ENCODE peak calls at places on chromosome 13, in five cellular contexts. One of them, this sample, is unnamed.
A peak's percentile ranks its signal among the peaks of the same experiment; 100 is the strongest.

GRCh38 chr13:26468203-26468602 is 89.3 kb upstream of the WASF3 start:
- DNase-seq in heart right ventricle: no peak
- DNase-seq in CD8-positive, alpha-beta T cell: no peak
- DNase-seq in cardiac muscle cell: no peak
- DNase-seq in tibial nerve: no peak
- DNase-seq in this sample: no peak

GRCh38 chr13:59468396-59468795 is 695.3 kb downstream of the DIAPH3 start:
- DNase-seq in cardiac muscle cell: peak; percentile 57
- DNase-seq in tibial nerve: no peak
- DNase-seq in heart right ventricle: no peak
- DNase-seq in CD8-positive, alpha-beta T cell: no peak
- DNase-seq in this sample: no peak

GRCh38 chr13:101307181-101307701 is 109.1 kb downstream of the NALCN start:
- DNase-seq in cardiac muscle cell: peak; percentile 63
- DNase-seq in heart right ventricle: no peak
- DNase-seq in tibial nerve: no peak
- DNase-seq in CD8-positive, alpha-beta T cell: no peak
- DNase-seq in this sample: no peak

GRCh38 chr13:25958983-25959382 is 92.8 kb downstream of the SHISA2 start:
- DNase-seq in tibial nerve: no peak
- DNase-seq in heart right ventricle: no peak
- DNase-seq in CD8-positive, alpha-beta T cell: no peak
- DNase-seq in cardiac muscle cell: no peak
- DNase-seq in this sample: no peak

GRCh38 chr13:28582225-28582891 is 76.6 kb upstream of the POMP start:
- DNase-seq in cardiac muscle cell: peak; percentile 15
- DNase-seq in CD8-positive, alpha-beta T cell: no peak
- DNase-seq in tibial nerve: no peak
- DNase-seq in heart right ventricle: no peak
- DNase-seq in this sample: no peak

GRCh38 chr13:111981006-111981405 is 85.9 kb upstream of the SOX1 start:
- DNase-seq in CD8-positive, alpha-beta T cell: no peak
- DNase-seq in cardiac muscle cell: no peak
- DNase-seq in tibial nerve: no peak
- DNase-seq in heart right ventricle: no peak
- DNase-seq in this sample: no peak

GRCh38 chr13:100234524-100235136 is 145.7 kb downstream of the PCCA start:
- DNase-seq in tibial nerve: no peak
- DNase-seq in heart right ventricle: no peak
- DNase-seq in cardiac muscle cell: peak; percentile 27
- DNase-seq in CD8-positive, alpha-beta T cell: no peak
- DNase-seq in this sample: no peak

GRCh38 chr13:113115363-113116205 is 7.0 kb upstream of the F10 start:
- DNase-seq in tibial nerve: no peak
- DNase-seq in cardiac muscle cell: no peak
- DNase-seq in CD8-positive, alpha-beta T cell: no peak
- DNase-seq in heart right ventricle: no peak
- DNase-seq in this sample: no peak

GRCh38 chr13:105937451-105937850 is 598.0 kb downstream of the EFNB2 start:
- DNase-seq in CD8-positive, alpha-beta T cell: no peak
- DNase-seq in cardiac muscle cell: peak; percentile 20
- DNase-seq in heart right ventricle: no peak
- DNase-seq in tibial nerve: no peak
- DNase-seq in this sample: no peak

GRCh38 chr13:99639126-99639525 is 137.9 kb downstream of the TM9SF2 start:
- DNase-seq in tibial nerve: no peak
- DNase-seq in CD8-positive, alpha-beta T cell: no peak
- DNase-seq in heart right ventricle: no peak
- DNase-seq in cardiac muscle cell: no peak
- DNase-seq in this sample: no peak

GRCh38 chr13:102122147-102122546 is 279.7 kb downstream of the FGF14 start:
- DNase-seq in CD8-positive, alpha-beta T cell: no peak
- DNase-seq in tibial nerve: no peak
- DNase-seq in cardiac muscle cell: no peak
- DNase-seq in heart right ventricle: no peak
- DNase-seq in this sample: no peak

GRCh38 chr13:23372264-23372905 is 61.1 kb downstream of the SACS start:
- DNase-seq in cardiac muscle cell: peak; percentile 78
- DNase-seq in tibial nerve: no peak
- DNase-seq in CD8-positive, alpha-beta T cell: no peak
- DNase-seq in heart right ventricle: no peak
- DNase-seq in this sample: no peak

GRCh38 chr13:61954092-61954491 is 538.4 kb upstream of the PCDH20 start:
- DNase-seq in tibial nerve: no peak
- DNase-seq in CD8-positive, alpha-beta T cell: no peak
- DNase-seq in cardiac muscle cell: peak; percentile 31
- DNase-seq in heart right ventricle: no peak
- DNase-seq in this sample: no peak

GRCh38 chr13:85366759-85367417 is 432.3 kb downstream of the SLITRK6 start:
- DNase-seq in cardiac muscle cell: peak; percentile 16
- DNase-seq in heart right ventricle: no peak
- DNase-seq in tibial nerve: no peak
- DNase-seq in CD8-positive, alpha-beta T cell: no peak
- DNase-seq in this sample: no peak

GRCh38 chr13:114119196-114119595 is 13.2 kb downstream of the RASA3 start:
- DNase-seq in heart right ventricle: peak; percentile 54
- DNase-seq in CD8-positive, alpha-beta T cell: no peak
- DNase-seq in tibial nerve: no peak
- DNase-seq in cardiac muscle cell: peak; percentile 92
- DNase-seq in this sample: peak; percentile 58

GRCh38 chr13:91909617-91910016 is 511.2 kb downstream of the GPC5 start:
- DNase-seq in CD8-positive, alpha-beta T cell: no peak
- DNase-seq in cardiac muscle cell: no peak
- DNase-seq in tibial nerve: no peak
- DNase-seq in heart right ventricle: no peak
- DNase-seq in this sample: no peak

GRCh38 chr13:44854264-44855060 is 134.8 kb downstream of the NUFIP1 start:
- DNase-seq in CD8-positive, alpha-beta T cell: no peak
- DNase-seq in heart right ventricle: peak; percentile 70
- DNase-seq in tibial nerve: no peak
- DNase-seq in cardiac muscle cell: no peak
- DNase-seq in this sample: peak; percentile 94

GRCh38 chr13:102197193-102197592 is 204.7 kb downstream of the FGF14 start:
- DNase-seq in CD8-positive, alpha-beta T cell: no peak
- DNase-seq in tibial nerve: no peak
- DNase-seq in heart right ventricle: no peak
- DNase-seq in cardiac muscle cell: no peak
- DNase-seq in this sample: no peak

GRCh38 chr13:28136916-28137315 is 1.4 kb upstream of the PAN3 start:
- DNase-seq in CD8-positive, alpha-beta T cell: no peak
- DNase-seq in heart right ventricle: no peak
- DNase-seq in tibial nerve: no peak
- DNase-seq in cardiac muscle cell: no peak
- DNase-seq in this sample: no peak

GRCh38 chr13:62747629-62748028 is 1332.0 kb upstream of the PCDH20 start:
- DNase-seq in CD8-positive, alpha-beta T cell: no peak
- DNase-seq in tibial nerve: no peak
- DNase-seq in cardiac muscle cell: no peak
- DNase-seq in heart right ventricle: no peak
- DNase-seq in this sample: no peak

GRCh38 chr13:56670563-56670962 is 470.2 kb upstream of the PRR20A start:
- DNase-seq in CD8-positive, alpha-beta T cell: no peak
- DNase-seq in tibial nerve: no peak
- DNase-seq in heart right ventricle: no peak
- DNase-seq in cardiac muscle cell: no peak
- DNase-seq in this sample: no peak

GRCh38 chr13:42539670-42540069 is 34.3 kb upstream of the TNFSF11 start:
- DNase-seq in cardiac muscle cell: peak; percentile 43
- DNase-seq in CD8-positive, alpha-beta T cell: no peak
- DNase-seq in tibial nerve: no peak
- DNase-seq in heart right ventricle: no peak
- DNase-seq in this sample: no peak

GRCh38 chr13:109760372-109760771 is 26.0 kb downstream of the IRS2 start:
- DNase-seq in cardiac muscle cell: no peak
- DNase-seq in tibial nerve: no peak
- DNase-seq in CD8-positive, alpha-beta T cell: no peak
- DNase-seq in heart right ventricle: no peak
- DNase-seq in this sample: no peak

GRCh38 chr13:109762791-109763190 is 23.6 kb downstream of the IRS2 start:
- DNase-seq in tibial nerve: no peak
- DNase-seq in cardiac muscle cell: no peak
- DNase-seq in heart right ventricle: no peak
- DNase-seq in CD8-positive, alpha-beta T cell: no peak
- DNase-seq in this sample: no peak

GRCh38 chr13:109760951-109761350 is 25.4 kb downstream of the IRS2 start:
- DNase-seq in tibial nerve: no peak
- DNase-seq in heart right ventricle: no peak
- DNase-seq in cardiac muscle cell: no peak
- DNase-seq in CD8-positive, alpha-beta T cell: no peak
- DNase-seq in this sample: no peak

GRCh38 chr13:109759609-109760008 is 26.8 kb downstream of the IRS2 start:
- DNase-seq in CD8-positive, alpha-beta T cell: no peak
- DNase-seq in heart right ventricle: no peak
- DNase-seq in cardiac muscle cell: no peak
- DNase-seq in tibial nerve: no peak
- DNase-seq in this sample: no peak

DNA sequence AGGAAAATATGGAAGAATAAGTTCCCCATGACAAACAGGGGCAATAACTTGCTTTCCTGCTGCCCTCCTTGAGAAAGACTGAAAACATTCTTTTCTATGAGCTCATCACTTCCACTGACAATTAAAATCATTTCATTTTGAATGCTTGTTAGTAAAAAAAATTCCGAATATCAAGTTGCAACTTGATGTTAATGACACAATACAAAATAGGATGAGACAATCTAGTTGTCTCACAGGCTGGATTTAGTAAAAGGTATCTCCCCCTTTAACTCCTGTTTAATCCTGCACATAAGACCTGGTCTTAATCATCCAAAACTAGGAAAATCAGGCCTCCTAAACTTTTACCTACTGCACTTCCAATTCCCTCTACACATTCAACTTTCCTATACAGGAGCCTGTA is 24.7 kb downstream of the IRS2 start:
- DNase-seq in cardiac muscle cell: no peak
- DNase-seq in tibial nerve: no peak
- DNase-seq in heart right ventricle: no peak
- DNase-seq in CD8-positive, alpha-beta T cell: no peak
- DNase-seq in this sample: no peak
- H3K4me1 ChIP-seq in cardiac muscle cell: peaks cover 4% of the 10 kb centered on the region
- H3K4me1 ChIP-seq in tibial nerve: peaks cover under 1% of the 10 kb centered on the region
- H3K4me1 ChIP-seq in heart right ventricle: peaks cover 38% of the 10 kb centered on the region
- H3K4me1 ChIP-seq in CD8-positive, alpha-beta T cell: peaks cover 10% of the 10 kb centered on the region
- H3K4me1 ChIP-seq in this sample: peaks cover 17% of the 10 kb centered on the region

GRCh38 chr13:19183676-19184075 is 2.1 kb upstream of the TUBA3C start:
- DNase-seq in CD8-positive, alpha-beta T cell: no peak
- DNase-seq in cardiac muscle cell: no peak
- DNase-seq in heart right ventricle: no peak
- DNase-seq in tibial nerve: no peak
- DNase-seq in this sample: no peak

GRCh38 chr13:19184176-19184575 is 2.6 kb upstream of the TUBA3C start:
- DNase-seq in heart right ventricle: no peak
- DNase-seq in CD8-positive, alpha-beta T cell: no peak
- DNase-seq in tibial nerve: no peak
- DNase-seq in cardiac muscle cell: no peak
- DNase-seq in this sample: no peak

GRCh38 chr13:19185086-19185864 is 3.7 kb upstream of the TUBA3C start:
- DNase-seq in cardiac muscle cell: no peak
- DNase-seq in heart right ventricle: no peak
- DNase-seq in CD8-positive, alpha-beta T cell: no peak
- DNase-seq in tibial nerve: no peak
- DNase-seq in this sample: no peak

GRCh38 chr13:19182536-19182935 is 912 bp upstream of the TUBA3C start:
- DNase-seq in tibial nerve: no peak
- DNase-seq in cardiac muscle cell: no peak
- DNase-seq in heart right ventricle: no peak
- DNase-seq in CD8-positive, alpha-beta T cell: no peak
- DNase-seq in this sample: no peak

GRCh38 chr13:19185865-19186645 is 4.4 kb upstream of the TUBA3C start:
- DNase-seq in tibial nerve: no peak
- DNase-seq in cardiac muscle cell: no peak
- DNase-seq in heart right ventricle: no peak
- DNase-seq in CD8-positive, alpha-beta T cell: no peak
- DNase-seq in this sample: no peak
- H3K9me3 ChIP-seq in tibial nerve: no peaks in the 10 kb centered on the region
- H3K9me3 ChIP-seq in cardiac muscle cell: no peaks in the 10 kb centered on the region
- H3K9me3 ChIP-seq in heart right ventricle: no peaks in the 10 kb centered on the region
- H3K9me3 ChIP-seq in CD8-positive, alpha-beta T cell: no peaks in the 10 kb centered on the region
- H3K9me3 ChIP-seq in this sample: no peaks in the 10 kb centered on the region

GRCh38 chr13:33401238-33401637 is 115.7 kb upstream of the STARD13 start:
- DNase-seq in tibial nerve: no peak
- DNase-seq in heart right ventricle: peak; percentile 53
- DNase-seq in cardiac muscle cell: no peak
- DNase-seq in CD8-positive, alpha-beta T cell: no peak
- DNase-seq in this sample: no peak

GRCh38 chr13:33405371-33405770 is 119.8 kb upstream of the STARD13 start:
- DNase-seq in heart right ventricle: no peak
- DNase-seq in CD8-positive, alpha-beta T cell: no peak
- DNase-seq in cardiac muscle cell: no peak
- DNase-seq in tibial nerve: no peak
- DNase-seq in this sample: no peak

GRCh38 chr13:33403807-33404362 is 118.3 kb upstream of the STARD13 start:
- DNase-seq in cardiac muscle cell: no peak
- DNase-seq in tibial nerve: no peak
- DNase-seq in heart right ventricle: no peak
- DNase-seq in CD8-positive, alpha-beta T cell: no peak
- DNase-seq in this sample: no peak

DNA sequence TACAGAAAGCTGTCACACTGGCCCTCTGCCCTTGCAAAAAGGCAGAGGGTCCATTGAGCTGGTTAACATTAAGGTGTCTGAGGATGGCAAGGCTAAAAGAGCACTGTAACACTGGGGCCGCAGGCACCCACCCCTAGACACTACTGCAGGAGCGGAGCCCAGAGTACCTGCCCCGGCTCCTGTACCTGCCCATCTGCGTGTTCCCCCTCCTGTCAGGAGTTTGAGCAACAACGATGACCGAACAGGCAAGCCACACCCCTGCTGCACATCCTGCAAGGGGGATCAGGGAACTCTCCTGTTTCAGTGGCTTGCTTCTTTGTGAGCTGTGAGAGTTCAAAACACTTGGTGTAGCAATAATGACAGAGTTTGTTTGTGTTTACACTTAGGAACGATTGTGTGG is 117.4 kb upstream of the STARD13 start:
- DNase-seq in cardiac muscle cell: no peak
- DNase-seq in CD8-positive, alpha-beta T cell: no peak
- DNase-seq in heart right ventricle: no peak
- DNase-seq in tibial nerve: no peak
- DNase-seq in this sample: no peak
- H3K4me1 ChIP-seq in cardiac muscle cell: peaks cover 6% of the 10 kb centered on the region
- H3K4me1 ChIP-seq in CD8-positive, alpha-beta T cell: no peaks in the 10 kb centered on the region
- H3K4me1 ChIP-seq in heart right ventricle: peaks cover 13% of the 10 kb centered on the region
- H3K4me1 ChIP-seq in tibial nerve: no peaks in the 10 kb centered on the region
- H3K4me1 ChIP-seq in this sample: no peaks in the 10 kb centered on the region

DNA sequence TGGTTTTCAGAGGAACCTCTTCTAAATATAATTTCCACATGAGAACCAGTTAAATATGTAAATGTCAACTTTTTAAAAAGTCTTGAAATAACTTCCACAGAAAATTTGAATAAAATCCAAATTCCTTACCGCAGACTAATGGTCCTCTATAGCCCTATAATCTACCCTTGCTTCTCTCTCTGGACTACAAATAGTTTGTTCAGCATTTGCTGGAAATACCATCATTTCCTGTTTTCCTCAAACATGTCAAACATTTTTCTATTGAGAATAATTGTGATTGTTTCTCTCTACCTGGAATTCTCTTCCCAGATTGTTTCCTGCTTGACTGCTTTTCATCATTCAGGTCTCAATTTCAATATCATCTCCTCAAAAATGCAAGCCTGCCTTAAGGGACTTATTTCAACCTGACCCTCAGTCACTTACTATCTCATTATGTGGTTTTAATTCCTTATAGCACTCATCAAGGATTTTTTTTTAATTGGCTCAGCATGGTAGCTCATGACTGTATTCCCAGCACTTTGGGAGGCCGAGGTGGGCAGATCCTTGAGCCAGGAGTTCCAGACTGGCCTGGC is 898.9 kb upstream of the MIR17HG start:
- DNase-seq in CD8-positive, alpha-beta T cell: no peak
- DNase-seq in tibial nerve: no peak
- DNase-seq in heart right ventricle: no peak
- DNase-seq in cardiac muscle cell: peak; percentile 57
- DNase-seq in this sample: no peak
- H3K9me3 ChIP-seq in CD8-positive, alpha-beta T cell: no peaks in the 10 kb centered on the region
- H3K9me3 ChIP-seq in tibial nerve: no peaks in the 10 kb centered on the region
- H3K9me3 ChIP-seq in heart right ventricle: no peaks in the 10 kb centered on the region
- H3K9me3 ChIP-seq in cardiac muscle cell: no peaks in the 10 kb centered on the region
- H3K9me3 ChIP-seq in this sample: peaks cover 4% of the 10 kb centered on the region

This sample was measured in psoas muscle.